ENCODE peak calls at places on chromosomes 11 and 22, in seven cellular contexts. One of them, this sample, is unnamed.

GRCh38 chr22:42116848-42117424 is 13.7 kb downstream of the CYP2D6 start:
- DNase-seq in AG09309: no peak
- DNase-seq in coronary artery: no peak
- DNase-seq in RWPE1: no peak
- DNase-seq in epithelial cell of esophagus: no peak
- DNase-seq in sigmoid colon: no peak
- DNase-seq in psoas muscle: peak
- DNase-seq in this sample: no peak

GRCh38 chr11:33413296-33413695 is 156.1 kb downstream of the HIPK3 start:
- DNase-seq in RWPE1: no peak
- DNase-seq in psoas muscle: no peak
- DNase-seq in AG09309: peak
- DNase-seq in epithelial cell of esophagus: no peak
- DNase-seq in coronary artery: no peak
- DNase-seq in sigmoid colon: no peak
- DNase-seq in this sample: no peak

GRCh38 chr22:21965762-21966288 is 13.2 kb upstream of the PPM1F start:
- DNase-seq in psoas muscle: no peak
- DNase-seq in AG09309: no peak
- DNase-seq in RWPE1: no peak
- DNase-seq in coronary artery: no peak
- DNase-seq in sigmoid colon: no peak
- DNase-seq in epithelial cell of esophagus: no peak
- DNase-seq in this sample: no peak

GRCh38 chr11:112977620-112978212 is 16.5 kb downstream of the NCAM1 start:
- DNase-seq in epithelial cell of esophagus: peak
- DNase-seq in sigmoid colon: peak
- DNase-seq in psoas muscle: peak
- DNase-seq in RWPE1: peak
- DNase-seq in coronary artery: no peak
- DNase-seq in AG09309: peak
- DNase-seq in this sample: no peak

GRCh38 chr22:43755452-43755851 is 56.7 kb downstream of the EFCAB6 start:
- DNase-seq in psoas muscle: no peak
- DNase-seq in sigmoid colon: no peak
- DNase-seq in RWPE1: no peak
- DNase-seq in AG09309: no peak
- DNase-seq in epithelial cell of esophagus: no peak
- DNase-seq in coronary artery: no peak
- DNase-seq in this sample: no peak

GRCh38 chr22:43409800-43410199 is 2.0 kb upstream of the MPPED1 start:
- DNase-seq in RWPE1: no peak
- DNase-seq in psoas muscle: no peak
- DNase-seq in sigmoid colon: no peak
- DNase-seq in AG09309: no peak
- DNase-seq in epithelial cell of esophagus: no peak
- DNase-seq in coronary artery: no peak
- DNase-seq in this sample: no peak

GRCh38 chr11:12319734-12320387 is 57.5 kb upstream of the PARVA start:
- DNase-seq in RWPE1: no peak
- DNase-seq in AG09309: no peak
- DNase-seq in sigmoid colon: no peak
- DNase-seq in epithelial cell of esophagus: no peak
- DNase-seq in coronary artery: no peak
- DNase-seq in psoas muscle: no peak
- DNase-seq in this sample: no peak

GRCh38 chr22:40196628-40197027 is 18.9 kb downstream of the TNRC6B start:
- DNase-seq in coronary artery: peak
- DNase-seq in sigmoid colon: no peak
- DNase-seq in epithelial cell of esophagus: peak
- DNase-seq in psoas muscle: no peak
- DNase-seq in RWPE1: peak
- DNase-seq in AG09309: no peak
- DNase-seq in this sample: no peak

GRCh38 chr11:64482588-64482987 is 108.4 kb upstream of the SLC22A12 start:
- DNase-seq in sigmoid colon: no peak
- DNase-seq in AG09309: no peak
- DNase-seq in epithelial cell of esophagus: no peak
- DNase-seq in coronary artery: no peak
- DNase-seq in psoas muscle: no peak
- DNase-seq in RWPE1: no peak
- DNase-seq in this sample: no peak

GRCh38 chr22:46500201-46500600 is 37.2 kb downstream of the CELSR1 start:
- DNase-seq in epithelial cell of esophagus: no peak
- DNase-seq in coronary artery: no peak
- DNase-seq in psoas muscle: no peak
- DNase-seq in AG09309: no peak
- DNase-seq in sigmoid colon: no peak
- DNase-seq in RWPE1: no peak
- DNase-seq in this sample: no peak

GRCh38 chr11:84465040-84465439 is 1162.1 kb downstream of the DLG2 start:
- DNase-seq in RWPE1: no peak
- DNase-seq in sigmoid colon: no peak
- DNase-seq in psoas muscle: no peak
- DNase-seq in AG09309: peak
- DNase-seq in coronary artery: no peak
- DNase-seq in epithelial cell of esophagus: no peak
- DNase-seq in this sample: no peak

GRCh38 chr11:116535954-116536353 is 236.8 kb downstream of the BUD13 start:
- DNase-seq in coronary artery: peak
- DNase-seq in sigmoid colon: peak
- DNase-seq in RWPE1: no peak
- DNase-seq in epithelial cell of esophagus: no peak
- DNase-seq in AG09309: no peak
- DNase-seq in psoas muscle: no peak
- DNase-seq in this sample: no peak

GRCh38 chr11:114892381-114893197 is 214.3 kb downstream of the NXPE2 start:
- DNase-seq in coronary artery: no peak
- DNase-seq in AG09309: no peak
- DNase-seq in psoas muscle: no peak
- DNase-seq in sigmoid colon: no peak
- DNase-seq in RWPE1: no peak
- DNase-seq in epithelial cell of esophagus: no peak
- DNase-seq in this sample: no peak

GRCh38 chr22:44536411-44536810 is 38.4 kb upstream of the RTL6 start:
- DNase-seq in sigmoid colon: no peak
- DNase-seq in coronary artery: no peak
- DNase-seq in psoas muscle: no peak
- DNase-seq in epithelial cell of esophagus: no peak
- DNase-seq in AG09309: no peak
- DNase-seq in RWPE1: no peak
- DNase-seq in this sample: no peak

DNA sequence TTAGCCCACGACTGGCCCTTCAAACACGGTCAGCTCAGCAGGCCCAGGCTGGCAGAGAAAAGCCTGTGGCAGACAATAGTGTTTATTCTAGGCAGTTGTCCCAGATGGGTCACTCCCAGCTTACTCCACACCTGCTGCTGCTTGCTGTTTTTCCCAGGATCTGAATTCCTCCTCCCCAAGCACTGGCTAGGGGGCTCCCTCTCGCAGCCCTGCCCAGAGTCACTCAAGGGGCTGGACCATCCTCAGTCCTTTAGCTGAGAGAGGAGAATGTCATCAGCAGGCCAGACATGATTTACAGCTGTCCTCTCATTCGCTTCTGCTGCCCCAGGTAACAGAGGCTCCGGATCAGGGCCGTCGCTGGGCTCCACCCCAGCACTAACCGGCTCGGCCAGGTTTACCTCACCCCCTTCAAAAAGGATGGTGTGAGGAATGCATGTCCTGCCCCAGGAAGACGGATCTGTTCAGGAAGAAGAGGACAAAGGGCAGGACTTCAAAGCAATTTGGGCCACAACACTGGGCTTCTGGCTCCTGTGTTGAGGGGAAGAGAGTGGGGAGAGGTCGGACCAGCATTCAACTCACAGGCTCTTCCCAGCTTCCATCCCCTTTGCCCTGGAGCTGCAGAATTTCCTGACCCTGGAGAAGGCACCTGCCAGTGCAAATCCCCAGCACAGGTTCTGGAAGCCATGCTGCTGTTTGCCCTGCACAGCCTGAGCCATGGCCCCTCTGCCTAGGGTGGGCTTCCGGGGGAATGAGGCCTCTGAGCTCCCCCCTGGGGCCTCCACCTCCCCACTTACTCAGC is 59.7 kb upstream of the BARX2 start:
- DNase-seq in coronary artery: no peak
- DNase-seq in sigmoid colon: no peak
- DNase-seq in AG09309: no peak
- DNase-seq in psoas muscle: no peak
- DNase-seq in RWPE1: peak
- DNase-seq in epithelial cell of esophagus: peak
- DNase-seq in this sample: peak
- TF ChIP-seq CTCF in coronary artery: no peak
- TF ChIP-seq CTCF in sigmoid colon: no peak
- TF ChIP-seq CTCF in AG09309: no peak
- TF ChIP-seq CTCF in psoas muscle: no peak
- TF ChIP-seq CTCF in RWPE1: no peak
- TF ChIP-seq CTCF in epithelial cell of esophagus: no peak
- TF ChIP-seq CTCF in this sample: no peak

GRCh38 chr11:66158156-66158555 is 88.1 kb downstream of the PACS1 start:
- DNase-seq in psoas muscle: no peak
- DNase-seq in RWPE1: no peak
- DNase-seq in epithelial cell of esophagus: no peak
- DNase-seq in AG09309: no peak
- DNase-seq in coronary artery: no peak
- DNase-seq in sigmoid colon: no peak
- DNase-seq in this sample: no peak

GRCh38 chr11:66155387-66156073 is 85.5 kb downstream of the PACS1 start:
- DNase-seq in AG09309: no peak
- DNase-seq in RWPE1: no peak
- DNase-seq in sigmoid colon: no peak
- DNase-seq in coronary artery: no peak
- DNase-seq in epithelial cell of esophagus: no peak
- DNase-seq in psoas muscle: no peak
- DNase-seq in this sample: no peak

GRCh38 chr11:66159585-66159984 is 89.5 kb downstream of the PACS1 start:
- DNase-seq in epithelial cell of esophagus: no peak
- DNase-seq in psoas muscle: no peak
- DNase-seq in coronary artery: no peak
- DNase-seq in sigmoid colon: no peak
- DNase-seq in AG09309: no peak
- DNase-seq in RWPE1: no peak
- DNase-seq in this sample: no peak

GRCh38 chr11:66154109-66154508 is 84.0 kb downstream of the PACS1 start:
- DNase-seq in sigmoid colon: no peak
- DNase-seq in coronary artery: no peak
- DNase-seq in psoas muscle: no peak
- DNase-seq in RWPE1: no peak
- DNase-seq in AG09309: no peak
- DNase-seq in epithelial cell of esophagus: no peak
- DNase-seq in this sample: no peak

GRCh38 chr11:66157182-66157864 is 87.3 kb downstream of the PACS1 start:
- DNase-seq in AG09309: no peak
- DNase-seq in RWPE1: no peak
- DNase-seq in psoas muscle: no peak
- DNase-seq in coronary artery: no peak
- DNase-seq in epithelial cell of esophagus: peak
- DNase-seq in sigmoid colon: no peak
- DNase-seq in this sample: no peak
- TF ChIP-seq CTCF in AG09309: no peak
- TF ChIP-seq CTCF in RWPE1: no peak
- TF ChIP-seq CTCF in psoas muscle: no peak
- TF ChIP-seq CTCF in coronary artery: no peak
- TF ChIP-seq CTCF in epithelial cell of esophagus: no peak
- TF ChIP-seq CTCF in sigmoid colon: no peak
- TF ChIP-seq CTCF in this sample: no peak

GRCh38 chr11:101974255-101974654 is 57.9 kb upstream of the ANGPTL5 start:
- DNase-seq in sigmoid colon: no peak
- DNase-seq in psoas muscle: no peak
- DNase-seq in epithelial cell of esophagus: no peak
- DNase-seq in RWPE1: no peak
- DNase-seq in AG09309: peak
- DNase-seq in coronary artery: no peak
- DNase-seq in this sample: no peak
- TF ChIP-seq CTCF in sigmoid colon: no peak
- TF ChIP-seq CTCF in psoas muscle: no peak
- TF ChIP-seq CTCF in epithelial cell of esophagus: no peak
- TF ChIP-seq CTCF in RWPE1: no peak
- TF ChIP-seq CTCF in AG09309: peak
- TF ChIP-seq CTCF in coronary artery: no peak
- TF ChIP-seq CTCF in this sample: peak

GRCh38 chr22:50340157-50340879 is 2.8 kb upstream of the PPP6R2 start:
- DNase-seq in epithelial cell of esophagus: no peak
- DNase-seq in sigmoid colon: no peak
- DNase-seq in coronary artery: no peak
- DNase-seq in AG09309: no peak
- DNase-seq in RWPE1: no peak
- DNase-seq in psoas muscle: no peak
- DNase-seq in this sample: no peak

GRCh38 chr22:50346415-50346945 is 3.4 kb downstream of the PPP6R2 start:
- DNase-seq in AG09309: no peak
- DNase-seq in sigmoid colon: no peak
- DNase-seq in psoas muscle: no peak
- DNase-seq in coronary artery: no peak
- DNase-seq in epithelial cell of esophagus: no peak
- DNase-seq in RWPE1: no peak
- DNase-seq in this sample: no peak

GRCh38 chr22:50341977-50342650 is 1.0 kb upstream of the PPP6R2 start:
- DNase-seq in epithelial cell of esophagus: peak
- DNase-seq in psoas muscle: peak
- DNase-seq in sigmoid colon: peak
- DNase-seq in coronary artery: peak
- DNase-seq in AG09309: no peak
- DNase-seq in RWPE1: peak
- DNase-seq in this sample: peak

GRCh38 chr22:50343541-50343935 is 411 bp downstream of the PPP6R2 start:
- DNase-seq in coronary artery: no peak
- DNase-seq in sigmoid colon: no peak
- DNase-seq in RWPE1: no peak
- DNase-seq in epithelial cell of esophagus: no peak
- DNase-seq in psoas muscle: no peak
- DNase-seq in AG09309: no peak
- DNase-seq in this sample: no peak

DNA sequence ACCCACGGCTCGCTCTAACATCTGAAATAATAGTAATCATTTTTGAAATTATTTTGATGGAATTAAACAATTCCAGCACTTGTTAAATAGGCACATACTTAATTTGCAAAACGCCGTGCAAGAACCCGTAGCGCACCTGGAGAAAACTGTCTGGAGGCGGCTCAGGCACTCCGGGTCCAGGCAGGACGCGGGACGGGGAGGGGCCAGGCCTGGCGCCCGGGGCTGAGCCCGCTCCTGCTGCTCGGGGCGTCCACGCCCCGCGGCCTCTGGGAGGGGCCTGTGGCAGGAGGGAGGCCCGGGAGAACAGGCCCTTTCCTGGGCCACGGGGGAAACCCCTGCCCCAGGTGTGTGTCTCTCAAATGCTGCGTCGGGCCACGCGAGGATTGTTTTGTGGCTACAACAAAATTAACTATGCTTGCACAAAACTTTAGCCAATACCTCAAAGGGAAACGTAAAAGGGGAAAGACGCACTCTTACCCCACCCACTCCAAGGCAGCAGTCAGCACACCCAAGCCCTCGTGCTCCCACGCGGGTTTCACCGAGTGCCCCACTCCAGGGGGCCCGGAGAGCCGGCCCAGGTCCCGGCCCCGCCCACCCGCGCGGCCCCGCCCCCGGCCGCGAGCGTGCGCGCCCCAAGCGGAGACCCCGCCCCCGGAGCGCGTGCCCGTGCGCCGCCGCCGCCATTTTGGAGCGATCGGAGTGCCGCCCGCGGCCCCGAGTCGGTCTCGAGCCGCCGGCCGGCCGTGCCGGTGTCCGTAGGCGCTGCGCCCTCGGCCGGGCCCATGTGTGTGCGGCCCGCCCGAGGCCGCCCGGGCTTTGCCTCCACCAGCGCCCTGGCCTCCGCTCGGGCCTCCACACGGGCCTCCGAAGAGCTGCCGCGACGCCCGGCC is at the start of gene PPP6R2:
- DNase-seq in sigmoid colon: peak
- DNase-seq in coronary artery: peak
- DNase-seq in psoas muscle: peak
- DNase-seq in AG09309: no peak
- DNase-seq in RWPE1: peak
- DNase-seq in epithelial cell of esophagus: peak
- DNase-seq in this sample: peak
- TF ChIP-seq CTCF in sigmoid colon: no peak
- TF ChIP-seq CTCF in coronary artery: no peak
- TF ChIP-seq CTCF in psoas muscle: no peak
- TF ChIP-seq CTCF in AG09309: no peak
- TF ChIP-seq CTCF in RWPE1: peak
- TF ChIP-seq CTCF in epithelial cell of esophagus: no peak
- TF ChIP-seq CTCF in this sample: no peak

This sample was measured in osteocyte.